ENCODE peak calls at places on chromosome 10, in seven cellular contexts. B is AG09309; T is renal cortical epithelial cell; S is NCI-H1417; A is stimulated activated CD4-positive, alpha-beta T cell treated with anti-CD3 and anti-CD28 coated beads, TNF-alpha, amount 100 ng/mL, for 4 hours; Y is GM23248; Z is HT-29. D is an unnamed sample.

GRCh38 chr10:12594448-12594944 is 245.1 kb downstream of the CAMK1D start:
- DNase-seq in A (peak), T (no peak), B (no peak), Y (no peak), Z (no peak), S (no peak), D (no peak)

GRCh38 chr10:69567920-69568319 is 5.3 kb downstream of the NEUROG3 start:
- DNase-seq in Y (peak), A (no peak), T (peak), Z (no peak), S (no peak), B (no peak), D (no peak)

GRCh38 chr10:6203331-6204062 is 765 bp downstream of the PFKFB3 start:
- DNase-seq in B (no peak), Y (peak), A (no peak), S (no peak), T (no peak), Z (peak), D (peak)

GRCh38 chr10:96772239-96772638 is 51.9 kb upstream of the PIK3AP1 start:
- DNase-seq in S (no peak), T (no peak), B (no peak), A (no peak), Z (no peak), Y (no peak), D (no peak)

GRCh38 chr10:77101416-77101815 is 536.2 kb downstream of the KCNMA1 start:
- DNase-seq in A (no peak), S (no peak), T (no peak), Z (no peak), Y (no peak), B (no peak), D (no peak)

GRCh38 chr10:122050316-122050715 is 61.4 kb downstream of the TACC2 start:
- DNase-seq in Y (no peak), T (no peak), S (no peak), B (no peak), Z (no peak), A (no peak), D (no peak)

GRCh38 chr10:14889318-14889717 is 10.7 kb downstream of the SUV39H2 start:
- DNase-seq in T (peak), B (no peak), S (no peak), A (no peak), Y (peak), Z (peak), D (no peak)

GRCh38 chr10:32005050-32005449 is 51.2 kb downstream of the KIF5B start:
- DNase-seq in Y (peak), Z (peak), A (peak), B (no peak), T (peak), S (peak), D (peak)

GRCh38 chr10:1309237-1309968 is 253.2 kb downstream of the WDR37 start:
- DNase-seq in T (no peak), A (no peak), Z (no peak), Y (no peak), B (no peak), S (no peak), D (no peak)

GRCh38 chr10:36669615-36670325 is 455.6 kb upstream of the ANKRD30A start:
- DNase-seq in Y (peak), S (no peak), B (no peak), A (no peak), Z (no peak), T (no peak), D (no peak)

GRCh38 chr10:130491011-130491697 is 355.0 kb downstream of the GLRX3 start:
- DNase-seq in Z (no peak), B (no peak), S (no peak), A (no peak), T (no peak), Y (no peak), D (no peak)

GRCh38 chr10:118960166-118961090 is 69.1 kb upstream of the NANOS1 start:
- DNase-seq in S (no peak), Z (peak), T (no peak), B (no peak), A (no peak), Y (peak), D (no peak)

GRCh38 chr10:84152769-84153168 is 13.5 kb downstream of the GHITM start:
- DNase-seq in T (no peak), S (no peak), A (no peak), Z (no peak), B (no peak), Y (no peak), D (no peak)

GRCh38 chr10:29277296-29277695 is 11.6 kb upstream of the LYZL1 start:
- DNase-seq in T (no peak), B (no peak), A (no peak), Y (no peak), S (no peak), Z (no peak), D (no peak)

GRCh38 chr10:43093423-43094090 is 16.7 kb downstream of the RET start:
- DNase-seq in A (no peak), Y (peak), T (no peak), B (no peak), S (no peak), Z (peak), D (peak)

GRCh38 chr10:93599778-93600177 is 1.3 kb downstream of the RBP4 start:
- DNase-seq in Y (no peak), S (no peak), T (no peak), A (no peak), Z (no peak), B (no peak), D (no peak)

GRCh38 chr10:104322416-104322782 is 15.9 kb downstream of the ITPRIP start:
- DNase-seq in Z (no peak), Y (no peak), S (peak), T (no peak), B (no peak), A (no peak), D (peak)

GRCh38 chr10:62528441-62528840 is 154.3 kb downstream of the ZNF365 start:
- DNase-seq in B (no peak), A (no peak), Z (peak), Y (no peak), S (no peak), T (peak), D (no peak)

GRCh38 chr10:110407301-110408170 is 90.2 kb upstream of the DUSP5 start:
- DNase-seq in A (no peak), Y (peak), T (peak), B (no peak), Z (no peak), S (no peak), D (peak)

GRCh38 chr10:86306628-86307278 is 59.8 kb downstream of the GRID1 start:
- DNase-seq in Z (peak), A (no peak), S (no peak), Y (peak), T (peak), B (no peak), D (no peak)

GRCh38 chr10:20962165-20962564 is 65.1 kb upstream of the NEBL start:
- DNase-seq in Y (no peak), Z (no peak), A (no peak), S (no peak), B (no peak), T (no peak), D (no peak)

GRCh38 chr10:90822508-90822907 is 35.3 kb downstream of the HTR7 start:
- DNase-seq in A (no peak), S (no peak), B (no peak), Z (no peak), T (no peak), Y (no peak), D (no peak)

GRCh38 chr10:97795886-97796285 is 24.1 kb upstream of the SFRP5 start:
- DNase-seq in A (no peak), Z (no peak), B (no peak), S (no peak), T (no peak), Y (no peak), D (no peak)

GRCh38 chr10:104331208-104331838 is 6.9 kb downstream of the ITPRIP start:
- DNase-seq in Z (peak), S (no peak), B (no peak), T (peak), Y (peak), A (no peak), D (peak)

GRCh38 chr10:75403144-75404022 is 1.8 kb upstream of the ZNF503 start:
- DNase-seq in Y (peak), A (no peak), S (peak), T (peak), B (no peak), Z (peak), D (peak)

GRCh38 chr10:14074062-14074884 is 256.5 kb downstream of the FRMD4A start:
- DNase-seq in B (peak), Z (peak), S (peak), Y (peak), A (no peak), T (peak), D (peak)

GRCh38 chr10:20276127-20276979 is 460.1 kb downstream of the PLXDC2 start:
- DNase-seq in T (peak), S (no peak), A (no peak), Z (no peak), B (no peak), Y (no peak), D (no peak)

GRCh38 chr10:110398419-110399162 is 93.9 kb upstream of the SMNDC1 start:
- DNase-seq in T (peak), Z (peak), B (peak), S (no peak), A (no peak), Y (peak), D (no peak)

GRCh38 chr10:73641272-73642060 is at the start of gene MYOZ1:
- DNase-seq in B (peak), Z (no peak), A (no peak), Y (peak), S (no peak), T (no peak), D (no peak)

GRCh38 chr10:132577350-132578005 is 39.9 kb downstream of the INPP5A start:
- DNase-seq in Z (peak), A (no peak), T (peak), Y (peak), S (no peak), B (no peak), D (no peak)

GRCh38 chr10:69377936-69378335 is 38.8 kb downstream of the TACR2 start:
- DNase-seq in T (no peak), B (no peak), Y (no peak), A (no peak), S (no peak), Z (no peak), D (no peak)

GRCh38 chr10:70691601-70692000 is 19.3 kb downstream of the ADAMTS14 start:
- DNase-seq in S (no peak), B (no peak), Z (no peak), Y (no peak), A (no peak), T (no peak), D (no peak)

GRCh38 chr10:51422311-51423120 is 276.9 kb downstream of the CSTF2T start:
- DNase-seq in Y (peak), A (no peak), S (peak), T (peak), B (peak), Z (peak), D (peak)

GRCh38 chr10:43229208-43230061 is 37.4 kb downstream of the RASGEF1A start:
- DNase-seq in B (no peak), Y (peak), T (no peak), A (peak), S (no peak), Z (no peak), D (no peak)

GRCh38 chr10:62577666-62578291 is 203.6 kb downstream of the ZNF365 start:
- DNase-seq in T (no peak), Z (no peak), A (no peak), S (no peak), Y (peak), B (peak), D (no peak)

GRCh38 chr10:17143055-17143690 is 13.6 kb upstream of the CUBN start:
- DNase-seq in A (no peak), S (no peak), B (peak), Y (peak), T (no peak), Z (no peak), D (no peak)